ENCODE peak calls at places on chromosomes 5 and 9, in nine cellular contexts. D is T1000; E is neuronal stem cell; S is EL; Z is stimulated activated CD4-positive, alpha-beta T cell treated with anti-CD3 and anti-CD28 coated beads, Interleukin-12 subunit alpha, Interleukin-12 subunit beta, amount 100 ng/mL, for 48 hours; O is AG04449; U is left ventricle myocardium inferior; X is amniotic epithelial cell; C is Calu3. M is an unnamed sample.

GRCh38 chr5:54832846-54833245 is 152.5 kb downstream of the ESM1 start:
- DNase-seq in D (no peak), E (no peak), S (no peak), Z (no peak), O (no peak), U (no peak), X (no peak), C (no peak), M (no peak)

GRCh38 chr9:93304574-93305496 is 120.9 kb downstream of the WNK2 start:
- DNase-seq in D (no peak), E (peak), S (peak), Z (no peak), O (no peak), U (peak), X (peak), C (peak), M (no peak)

GRCh38 chr5:134227259-134227658 is 1.4 kb upstream of the PPP2CA start:
- DNase-seq in D (no peak), E (no peak), S (no peak), Z (no peak), O (no peak), U (no peak), X (peak), C (peak), M (no peak)

GRCh38 chr9:82513242-82513750 is 524.7 kb downstream of the SPATA31D1 start:
- DNase-seq in D (no peak), E (no peak), S (peak), Z (no peak), O (no peak), U (no peak), X (no peak), C (no peak), M (no peak)

GRCh38 chr5:37478086-37478485 is 99.0 kb downstream of the WDR70 start:
- DNase-seq in D (no peak), E (no peak), S (no peak), Z (no peak), O (no peak), U (no peak), X (no peak), C (no peak), M (no peak)

GRCh38 chr9:132994410-132995120 is 16.1 kb downstream of the GFI1B start:
- DNase-seq in D (no peak), E (no peak), S (peak), Z (no peak), O (no peak), U (no peak), X (peak), C (peak), M (no peak)

GRCh38 chr5:90326995-90327394 is 82.6 kb downstream of the CETN3 start:
- DNase-seq in D (no peak), E (no peak), S (no peak), Z (no peak), O (no peak), U (no peak), X (no peak), C (no peak), M (no peak)

GRCh38 chr9:94869415-94869838 is 142.9 kb downstream of the AOPEP start:
- DNase-seq in D (no peak), E (no peak), S (peak), Z (peak), O (no peak), U (no peak), X (peak), C (no peak), M (no peak)

GRCh38 chr9:104927216-104927911 is 591 bp downstream of the ABCA1 start:
- DNase-seq in D (no peak), E (peak), S (peak), Z (no peak), O (no peak), U (peak), X (peak), C (peak), M (no peak)

GRCh38 chr9:88017086-88017485 is 42.8 kb upstream of the CDK20 start:
- DNase-seq in D (no peak), E (no peak), S (peak), Z (no peak), O (no peak), U (no peak), X (peak), C (no peak), M (no peak)

GRCh38 chr5:5270958-5271605 is 131.0 kb downstream of the ADAMTS16 start:
- DNase-seq in D (peak), E (peak), S (peak), Z (no peak), O (peak), U (peak), X (peak), C (peak), M (peak)

GRCh38 chr5:83583859-83584258 is 112.3 kb downstream of the VCAN start:
- DNase-seq in D (no peak), E (no peak), S (no peak), Z (no peak), O (no peak), U (no peak), X (peak), C (no peak), M (peak)

GRCh38 chr9:94918038-94918753 is 191.7 kb downstream of the AOPEP start:
- DNase-seq in D (no peak), E (no peak), S (no peak), Z (no peak), O (no peak), U (no peak), X (no peak), C (no peak), M (no peak)

GRCh38 chr5:518721-519120 is 5.5 kb downstream of the SLC9A3 start:
- DNase-seq in D (no peak), E (no peak), S (no peak), Z (no peak), O (no peak), U (no peak), X (no peak), C (no peak), M (no peak)

GRCh38 chr9:107249665-107250285 is 33.3 kb upstream of the RAD23B start:
- DNase-seq in D (no peak), E (no peak), S (no peak), Z (no peak), O (no peak), U (no peak), X (no peak), C (no peak), M (no peak)

GRCh38 chr5:19067741-19068140 is 920.3 kb downstream of the CDH18 start:
- DNase-seq in D (no peak), E (no peak), S (no peak), Z (no peak), O (no peak), U (no peak), X (no peak), C (no peak), M (no peak)

GRCh38 chr9:21668504-21668903 is 133.9 kb upstream of the MTAP start:
- DNase-seq in D (no peak), E (no peak), S (no peak), Z (no peak), O (no peak), U (no peak), X (no peak), C (no peak), M (no peak)

GRCh38 chr9:95381243-95381642 is 63.7 kb upstream of the FANCC start:
- DNase-seq in D (peak), E (no peak), S (peak), Z (no peak), O (no peak), U (no peak), X (peak), C (no peak), M (no peak)

GRCh38 chr5:84130006-84130580 is 254.6 kb downstream of the EDIL3 start:
- DNase-seq in D (no peak), E (no peak), S (no peak), Z (no peak), O (no peak), U (no peak), X (no peak), C (no peak), M (no peak)